ENCODE peak calls at places on chromosomes 3 and 15, in ten cellular contexts. H, F, S, Y, R, O, B, N, D and A are unnamed samples.

GRCh38 chr3:192303235-192303634 is 424.1 kb downstream of the FGF12 start:
- DNase-seq in H (no peak), F (no peak), S (no peak), Y (no peak), R (no peak), O (peak; percentile 23), B (peak; percentile 56), N (no peak), D (no peak), A (no peak)

GRCh38 chr3:55160241-55160877 is 232.5 kb upstream of the LRTM1 start:
- DNase-seq in H (no peak), F (peak; percentile 4), S (peak; percentile 77), Y (peak; percentile 18), R (no peak), O (no peak), B (no peak), N (peak; percentile 63), D (no peak), A (no peak)

GRCh38 chr3:60579734-60580133 is 671.5 kb downstream of the FHIT start:
- DNase-seq in H (no peak), F (no peak), S (no peak), Y (no peak), R (no peak), O (no peak), B (no peak), N (no peak), D (peak; percentile 71), A (peak; percentile 13)

GRCh38 chr3:58497074-58497473 is 5.2 kb downstream of the KCTD6 start:
- DNase-seq in H (no peak), F (peak; percentile 54), S (no peak), Y (no peak), R (no peak), O (peak; percentile 81), B (peak; percentile 66), N (no peak), D (no peak), A (no peak)

GRCh38 chr15:63986751-63987341 is 59.4 kb downstream of the DAPK2 start:
- DNase-seq in H (no peak), F (peak; percentile 68), S (no peak), Y (no peak), R (no peak), O (no peak), B (no peak), N (no peak), D (no peak), A (no peak)

GRCh38 chr3:177878192-177878591 is 658.0 kb upstream of the KCNMB2 start:
- DNase-seq in H (no peak), F (no peak), S (no peak), Y (no peak), R (no peak), O (no peak), B (no peak), N (no peak), D (no peak), A (no peak)

GRCh38 chr15:74857082-74857655 is 14.2 kb upstream of the ULK3 start:
- DNase-seq in H (no peak), F (peak; percentile 52), S (no peak), Y (peak; percentile 80), R (no peak), O (no peak), B (no peak), N (no peak), D (no peak), A (no peak)

GRCh38 chr3:102353804-102354203 is 81.0 kb upstream of the ZPLD1 start:
- DNase-seq in H (no peak), F (no peak), S (no peak), Y (no peak), R (no peak), O (no peak), B (no peak), N (no peak), D (peak; percentile 92), A (peak; percentile 22)

GRCh38 chr3:81968628-81969027 is 207.2 kb upstream of the GBE1 start:
- DNase-seq in H (peak; percentile 10), F (no peak), S (no peak), Y (no peak), R (no peak), O (peak; percentile 68), B (no peak), N (no peak), D (no peak), A (no peak)

GRCh38 chr3:101548527-101549105 is 13.1 kb upstream of the TRMT10C start:
- DNase-seq in H (no peak), F (no peak), S (no peak), Y (no peak), R (no peak), O (no peak), B (no peak), N (no peak), D (no peak), A (no peak)

GRCh38 chr15:31360843-31361763 is 34.5 kb downstream of the KLF13 start:
- DNase-seq in H (no peak), F (peak; percentile 97), S (peak; percentile 67), Y (peak; percentile 77), R (peak; percentile 92), O (peak; percentile 48), B (no peak), N (no peak), D (no peak), A (peak; percentile 34)

GRCh38 chr3:187295635-187296034 is 4.1 kb upstream of the MASP1 start:
- DNase-seq in H (no peak), F (no peak), S (no peak), Y (no peak), R (no peak), O (peak; percentile 61), B (peak; percentile 57), N (no peak), D (no peak), A (no peak)
- TF ChIP-seq CTCF in H (peak; percentile 6), F (peak; percentile 48), S (no peak), Y (no peak), R (no peak), O (peak; percentile 59), B (peak; percentile 75), N (no peak), D (peak; percentile 17), A (no peak)

DNA sequence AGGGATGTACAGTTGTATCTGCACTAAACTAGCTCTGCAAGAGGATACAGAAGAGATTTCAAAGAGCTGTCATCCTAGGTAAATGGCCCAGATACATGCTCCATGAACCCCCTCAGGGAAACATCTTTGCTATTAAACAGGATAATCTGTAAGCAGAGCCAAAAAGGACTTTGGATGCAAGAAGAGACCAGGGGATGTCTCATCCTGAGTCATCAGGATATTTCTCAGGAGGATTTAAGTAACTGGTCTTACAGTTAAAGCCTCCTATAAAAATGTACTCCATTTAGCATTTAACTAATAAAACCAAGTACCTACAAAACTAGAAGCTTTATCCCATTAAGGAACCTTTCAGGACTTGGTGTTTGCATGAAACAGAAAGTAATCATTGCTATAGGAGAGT is 48.2 kb upstream of the PHLDB2 start:
- DNase-seq in H (no peak), F (no peak), S (no peak), Y (no peak), R (no peak), O (no peak), B (no peak), N (no peak), D (peak; percentile 59), A (peak; percentile 77)
- H3K27ac ChIP-seq in H (no peak overlapping the region), F (no peak overlapping the region), S (no peak overlapping the region), Y (no peak overlapping the region), R (no peak overlapping the region), O (no peak overlapping the region), B (no peak overlapping the region), N (peak overlapping the region; percentile 58), D (peak overlapping the region; percentile 18), A (no peak overlapping the region)

GRCh38 chr15:44802336-44802735 is 66.0 kb downstream of the TRIM69 start:
- DNase-seq in H (no peak), F (peak; percentile 32), S (no peak), Y (no peak), R (no peak), O (no peak), B (no peak), N (no peak), D (no peak), A (no peak)

GRCh38 chr15:44801797-44802196 is 65.5 kb downstream of the TRIM69 start:
- DNase-seq in H (no peak), F (no peak), S (no peak), Y (no peak), R (no peak), O (no peak), B (no peak), N (no peak), D (no peak), A (no peak)

GRCh38 chr15:44801368-44801767 is 65.0 kb downstream of the TRIM69 start:
- DNase-seq in H (no peak), F (no peak), S (no peak), Y (no peak), R (no peak), O (no peak), B (no peak), N (no peak), D (no peak), A (no peak)

GRCh38 chr15:44796508-44796907 is 60.2 kb downstream of the TRIM69 start:
- DNase-seq in H (no peak), F (no peak), S (no peak), Y (no peak), R (no peak), O (no peak), B (no peak), N (no peak), D (no peak), A (no peak)

DNA sequence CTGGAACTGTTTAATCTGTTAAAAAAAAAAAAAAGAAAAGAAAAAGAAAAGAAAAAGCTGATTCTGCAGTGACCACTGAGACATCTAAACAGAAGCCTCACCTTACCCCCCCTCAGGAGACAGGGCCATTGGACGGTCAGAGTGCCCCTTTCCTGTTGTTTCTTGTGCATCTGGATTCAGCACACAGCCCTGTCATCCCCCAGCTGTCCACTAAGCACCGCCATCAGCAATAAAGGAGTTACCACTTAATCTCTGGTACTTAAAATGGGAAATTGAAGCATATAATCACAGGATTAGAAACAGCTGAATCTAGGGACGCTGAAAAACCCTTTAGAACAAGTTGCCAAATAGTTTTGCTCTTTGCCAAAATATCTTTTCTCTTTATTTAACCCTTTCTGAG is 62.5 kb downstream of the TRIM69 start:
- DNase-seq in H (no peak), F (no peak), S (no peak), Y (no peak), R (no peak), O (peak; percentile 23), B (no peak), N (no peak), D (no peak), A (peak; percentile 14)
- TF ChIP-seq CTCF in H (peak; percentile 39), F (peak; percentile 41), S (no peak), Y (no peak), R (no peak), O (peak; percentile 39), B (peak; percentile 54), N (no peak), D (peak; percentile 31), A (peak; percentile 35)

DNA sequence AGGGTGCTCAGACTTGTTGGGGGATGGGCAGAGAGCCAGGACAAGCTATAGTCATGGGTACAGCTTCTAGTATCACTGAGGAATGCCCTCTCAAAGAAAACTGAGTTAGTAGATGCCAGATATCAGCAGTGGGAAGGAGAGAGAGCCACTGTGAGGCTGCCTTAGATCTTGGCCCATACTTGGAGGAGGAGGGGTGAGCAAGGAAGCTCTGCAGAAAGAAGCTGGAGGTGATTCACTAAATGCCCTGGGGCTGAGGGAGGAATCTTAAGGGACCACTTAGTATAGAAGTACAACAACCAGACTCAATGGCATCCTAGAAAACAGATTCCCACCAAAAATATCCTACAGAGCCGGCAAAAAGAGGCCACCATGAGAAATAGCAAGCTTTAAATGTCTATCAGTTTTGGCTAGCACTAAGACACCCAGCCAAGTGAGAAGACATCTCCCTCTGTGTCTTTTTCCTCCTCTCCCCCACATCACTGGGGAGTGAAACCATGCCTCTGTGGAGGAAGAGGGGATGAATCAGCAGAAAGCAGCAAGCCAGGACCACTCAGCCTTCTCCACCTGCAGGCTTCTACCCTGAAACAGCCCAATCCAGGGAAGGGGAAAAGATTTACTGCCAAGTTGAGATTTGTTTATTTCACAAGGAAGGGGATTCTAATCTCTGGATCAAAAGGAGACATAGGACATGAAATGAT is 282.5 kb upstream of the STT3B start:
- DNase-seq in H (no peak), F (no peak), S (no peak), Y (no peak), R (no peak), O (no peak), B (no peak), N (no peak), D (peak; percentile 51), A (peak; percentile 5)
- H3K27ac ChIP-seq in H (no peak overlapping the region), F (no peak overlapping the region), S (no peak overlapping the region), Y (no peak overlapping the region), R (no peak overlapping the region), O (no peak overlapping the region), B (no peak overlapping the region), N (no peak overlapping the region), D (no peak overlapping the region), A (no peak overlapping the region)